ENCODE peak calls at places on chromosomes 13 and 19, in four cellular contexts. One of them, this sample, is unnamed.

GRCh38 chr13:100521912-100522490 is 66.6 kb downstream of the GGACT start:
- DNase-seq in left cardiac atrium: no peak
- DNase-seq in stimulated activated CD4-positive, alpha-beta T cell treated with anti-CD3 and anti-CD28 coated beads, Interleukin-12 subunit alpha, Interleukin-12 subunit beta, amount 100 ng/mL, for 4 hours: no peak
- DNase-seq in iris pigment epithelial cell: no peak
- DNase-seq in this sample: peak

GRCh38 chr13:113926301-113926761 is 47.5 kb downstream of the C13orf46 start:
- DNase-seq in left cardiac atrium: no peak
- DNase-seq in stimulated activated CD4-positive, alpha-beta T cell treated with anti-CD3 and anti-CD28 coated beads, Interleukin-12 subunit alpha, Interleukin-12 subunit beta, amount 100 ng/mL, for 4 hours: no peak
- DNase-seq in iris pigment epithelial cell: peak
- DNase-seq in this sample: no peak

GRCh38 chr19:35346193-35347052 is 1.3 kb upstream of the FFAR1 start:
- DNase-seq in left cardiac atrium: no peak
- DNase-seq in stimulated activated CD4-positive, alpha-beta T cell treated with anti-CD3 and anti-CD28 coated beads, Interleukin-12 subunit alpha, Interleukin-12 subunit beta, amount 100 ng/mL, for 4 hours: peak
- DNase-seq in iris pigment epithelial cell: no peak
- DNase-seq in this sample: peak

GRCh38 chr19:32677657-32678056 is 2.0 kb downstream of the RGS9BP start:
- DNase-seq in left cardiac atrium: no peak
- DNase-seq in stimulated activated CD4-positive, alpha-beta T cell treated with anti-CD3 and anti-CD28 coated beads, Interleukin-12 subunit alpha, Interleukin-12 subunit beta, amount 100 ng/mL, for 4 hours: no peak
- DNase-seq in iris pigment epithelial cell: peak
- DNase-seq in this sample: no peak

GRCh38 chr19:17797397-17798201 is 2.7 kb downstream of the B3GNT3 start:
- DNase-seq in left cardiac atrium: no peak
- DNase-seq in stimulated activated CD4-positive, alpha-beta T cell treated with anti-CD3 and anti-CD28 coated beads, Interleukin-12 subunit alpha, Interleukin-12 subunit beta, amount 100 ng/mL, for 4 hours: peak
- DNase-seq in iris pigment epithelial cell: no peak
- DNase-seq in this sample: no peak

GRCh38 chr19:38836438-38837303 is 5.1 kb upstream of the ECH1 start:
- DNase-seq in left cardiac atrium: no peak
- DNase-seq in stimulated activated CD4-positive, alpha-beta T cell treated with anti-CD3 and anti-CD28 coated beads, Interleukin-12 subunit alpha, Interleukin-12 subunit beta, amount 100 ng/mL, for 4 hours: no peak
- DNase-seq in iris pigment epithelial cell: no peak
- DNase-seq in this sample: no peak

GRCh38 chr19:41960973-41961372 is 1.9 kb upstream of the RABAC1 start:
- DNase-seq in left cardiac atrium: no peak
- DNase-seq in stimulated activated CD4-positive, alpha-beta T cell treated with anti-CD3 and anti-CD28 coated beads, Interleukin-12 subunit alpha, Interleukin-12 subunit beta, amount 100 ng/mL, for 4 hours: no peak
- DNase-seq in iris pigment epithelial cell: no peak
- DNase-seq in this sample: no peak

GRCh38 chr13:73961181-73961580 is 173.0 kb downstream of the KLF12 start:
- DNase-seq in left cardiac atrium: no peak
- DNase-seq in stimulated activated CD4-positive, alpha-beta T cell treated with anti-CD3 and anti-CD28 coated beads, Interleukin-12 subunit alpha, Interleukin-12 subunit beta, amount 100 ng/mL, for 4 hours: no peak
- DNase-seq in iris pigment epithelial cell: no peak
- DNase-seq in this sample: no peak

GRCh38 chr13:49429061-49429460 is 14.8 kb downstream of the CAB39L start:
- DNase-seq in left cardiac atrium: no peak
- DNase-seq in stimulated activated CD4-positive, alpha-beta T cell treated with anti-CD3 and anti-CD28 coated beads, Interleukin-12 subunit alpha, Interleukin-12 subunit beta, amount 100 ng/mL, for 4 hours: no peak
- DNase-seq in iris pigment epithelial cell: no peak
- DNase-seq in this sample: no peak

GRCh38 chr13:22278336-22278929 is 607.6 kb downstream of the FGF9 start:
- DNase-seq in left cardiac atrium: peak
- DNase-seq in stimulated activated CD4-positive, alpha-beta T cell treated with anti-CD3 and anti-CD28 coated beads, Interleukin-12 subunit alpha, Interleukin-12 subunit beta, amount 100 ng/mL, for 4 hours: peak
- DNase-seq in iris pigment epithelial cell: no peak
- DNase-seq in this sample: peak

This sample was measured in activated CD8-positive, alpha-beta T cell treated with anti-CD3 and anti-CD28 coated beads, Interleukin-2, amount 10 ng/mL, durations not matched to agents 7 days and 5 days.